ENCODE peak calls at places on chromosomes 1 and 21, in ten cellular contexts. V is CD8-positive, alpha-beta T cell; K is colonic mucosa; Y is progenitor cell of endocrine pancreas; F is thoracic aorta; O is LNCaP clone FGC; A is omental fat pad; H is breast epithelium; C is heart left ventricle; X is H9. P is an unnamed sample.

GRCh38 chr1:10856863-10857598 is 60.6 kb upstream of the CASZ1 start:
- DNase-seq in V (no peak), K (no peak), Y (no peak), F (no peak), O (no peak), A (no peak), H (no peak), C (no peak), X (no peak), P (no peak)

GRCh38 chr1:111147948-111148347 is 7.9 kb downstream of the CEPT1 start:
- DNase-seq in V (no peak), K (no peak), Y (no peak), F (no peak), O (no peak), A (no peak), H (no peak), C (no peak), X (no peak), P (no peak)

GRCh38 chr1:9291914-9292360 is 757 bp upstream of the SPSB1 start:
- DNase-seq in V (no peak), K (peak), Y (no peak), F (no peak), O (no peak), A (no peak), H (no peak), C (peak), X (no peak), P (peak)

GRCh38 chr1:158087320-158087927 is 93.3 kb upstream of the CD1D start:
- DNase-seq in V (no peak), K (peak), Y (peak), F (no peak), O (no peak), A (no peak), H (no peak), C (peak), X (peak), P (peak)

GRCh38 chr1:15598436-15598835 is 13.6 kb upstream of the AGMAT start:
- DNase-seq in V (no peak), K (no peak), Y (no peak), F (no peak), O (no peak), A (no peak), H (no peak), C (peak), X (no peak), P (no peak)

GRCh38 chr21:31733521-31734149 is 1.7 kb upstream of the SCAF4 start:
- DNase-seq in V (no peak), K (no peak), Y (no peak), F (no peak), O (no peak), A (no peak), H (no peak), C (no peak), X (no peak), P (no peak)

GRCh38 chr21:33403128-33403785 is at the start of gene IFNGR2:
- DNase-seq in V (peak), K (no peak), Y (peak), F (no peak), O (no peak), A (no peak), H (no peak), C (peak), X (no peak), P (peak)

GRCh38 chr1:169106921-169107672 is 607 bp downstream of the ATP1B1 start:
- DNase-seq in V (no peak), K (peak), Y (peak), F (no peak), O (no peak), A (no peak), H (no peak), C (no peak), X (no peak), P (peak)

GRCh38 chr1:6082430-6082971 is 36.8 kb downstream of the KCNAB2 start:
- DNase-seq in V (no peak), K (no peak), Y (no peak), F (no peak), O (no peak), A (no peak), H (no peak), C (no peak), X (no peak), P (no peak)

GRCh38 chr21:41768371-41769042 is 1.7 kb upstream of the RIPK4 start:
- DNase-seq in V (peak), K (peak), Y (no peak), F (no peak), O (no peak), A (no peak), H (no peak), C (no peak), X (peak), P (peak)

GRCh38 chr1:236565530-236565929 is 38.8 kb downstream of the HEATR1 start:
- DNase-seq in V (no peak), K (no peak), Y (no peak), F (no peak), O (no peak), A (no peak), H (no peak), C (no peak), X (no peak), P (no peak)

GRCh38 chr1:246506440-246506784 is 667 bp downstream of the SMYD3 start:
- DNase-seq in V (no peak), K (no peak), Y (no peak), F (no peak), O (no peak), A (no peak), H (no peak), C (no peak), X (no peak), P (no peak)

GRCh38 chr1:2313651-2314296 is 77.6 kb downstream of the MORN1 start:
- DNase-seq in V (no peak), K (no peak), Y (no peak), F (no peak), O (no peak), A (no peak), H (no peak), C (no peak), X (peak), P (no peak)

GRCh38 chr1:2312196-2312588 is 79.2 kb downstream of the MORN1 start:
- DNase-seq in V (no peak), K (no peak), Y (no peak), F (no peak), O (no peak), A (no peak), H (no peak), C (no peak), X (no peak), P (no peak)

GRCh38 chr1:2312589-2313301 is 78.6 kb downstream of the MORN1 start:
- DNase-seq in V (no peak), K (no peak), Y (no peak), F (no peak), O (no peak), A (no peak), H (no peak), C (no peak), X (no peak), P (no peak)

GRCh38 chr1:2310332-2311183 is 80.8 kb downstream of the MORN1 start:
- DNase-seq in V (no peak), K (no peak), Y (no peak), F (no peak), O (no peak), A (no peak), H (no peak), C (no peak), X (no peak), P (no peak)

DNA sequence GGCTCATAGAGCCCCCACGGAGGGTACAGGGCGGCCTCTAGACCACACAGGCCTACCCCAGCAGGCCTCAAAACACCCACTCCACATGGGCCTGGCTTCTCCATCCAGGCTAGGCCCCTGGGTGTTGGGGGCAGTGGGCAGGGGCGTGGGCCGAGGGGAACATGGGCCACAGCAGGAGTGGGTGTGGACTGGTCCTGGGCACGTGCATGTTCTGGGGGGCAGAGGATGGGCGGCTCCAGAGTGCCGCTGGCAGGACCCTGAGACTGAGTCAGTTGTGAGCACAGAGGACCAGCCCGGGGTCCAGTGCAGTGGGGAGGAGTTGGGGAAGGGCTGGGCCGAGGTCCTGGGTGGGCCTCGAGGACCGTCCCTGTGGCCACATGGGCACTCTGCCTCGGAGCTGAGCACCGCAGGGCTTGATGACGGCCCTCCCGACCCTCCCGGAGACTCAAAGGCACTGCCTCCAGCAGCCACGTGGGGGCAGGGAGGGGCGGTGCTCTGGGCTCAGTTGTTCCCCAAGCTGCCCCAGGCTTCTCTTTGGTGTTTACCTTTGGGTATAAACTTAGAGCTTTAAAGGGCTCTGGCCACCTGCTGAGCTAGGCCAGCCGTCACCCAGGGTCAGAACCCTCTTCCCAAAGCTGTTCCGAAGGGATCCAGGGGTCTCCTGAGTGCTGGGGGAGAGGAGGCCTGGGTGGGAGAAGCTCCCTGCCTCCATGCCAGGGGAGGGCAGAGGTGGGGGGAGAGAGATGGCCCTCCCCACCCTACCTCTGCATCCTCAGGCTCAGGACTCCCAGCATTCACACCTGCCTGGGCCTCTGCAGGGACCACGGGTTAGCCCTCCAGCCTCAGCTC is 79.9 kb downstream of the MORN1 start:
- DNase-seq in V (peak), K (peak), Y (peak), F (no peak), O (no peak), A (no peak), H (no peak), C (no peak), X (peak), P (peak)
- TF ChIP-seq CTCF in V (peak), K (peak), Y (peak), F (peak), O (no peak), A (no peak), H (peak), C (peak), X (peak), P (peak)

DNA sequence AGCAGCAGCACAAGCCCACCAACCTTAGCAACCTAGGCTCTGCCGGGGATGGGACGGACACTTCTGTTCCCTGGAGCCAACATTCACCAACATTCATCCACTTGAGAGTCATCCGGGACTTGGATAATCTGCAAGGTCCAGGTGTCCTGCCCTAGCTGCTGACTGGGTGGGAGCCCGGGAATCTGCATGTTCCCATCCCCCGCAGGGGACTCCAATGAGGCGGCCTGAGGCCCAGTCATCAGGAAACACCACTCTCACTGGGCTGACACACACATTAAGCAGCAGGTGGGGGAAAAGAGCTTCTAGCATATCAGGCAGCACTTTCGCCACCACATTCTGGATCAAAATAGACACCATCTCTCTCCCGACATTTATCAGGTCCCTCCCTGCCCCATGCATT is 38.4 kb upstream of the CCSAP start:
- DNase-seq in V (no peak), K (no peak), Y (no peak), F (no peak), O (no peak), A (no peak), H (no peak), C (no peak), X (peak), P (no peak)
- TF ChIP-seq CTCF in V (no peak), K (no peak), Y (no peak), F (no peak), O (no peak), A (no peak), H (no peak), C (no peak), X (no peak), P (no peak)

GRCh38 chr1:34642679-34643078 is 112.2 kb upstream of the GJB5 start:
- DNase-seq in V (no peak), K (no peak), Y (no peak), F (no peak), O (no peak), A (no peak), H (no peak), C (no peak), X (peak), P (peak)
- TF ChIP-seq CTCF in V (no peak), K (no peak), Y (peak), F (no peak), O (no peak), A (no peak), H (no peak), C (no peak), X (peak), P (no peak)

DNA sequence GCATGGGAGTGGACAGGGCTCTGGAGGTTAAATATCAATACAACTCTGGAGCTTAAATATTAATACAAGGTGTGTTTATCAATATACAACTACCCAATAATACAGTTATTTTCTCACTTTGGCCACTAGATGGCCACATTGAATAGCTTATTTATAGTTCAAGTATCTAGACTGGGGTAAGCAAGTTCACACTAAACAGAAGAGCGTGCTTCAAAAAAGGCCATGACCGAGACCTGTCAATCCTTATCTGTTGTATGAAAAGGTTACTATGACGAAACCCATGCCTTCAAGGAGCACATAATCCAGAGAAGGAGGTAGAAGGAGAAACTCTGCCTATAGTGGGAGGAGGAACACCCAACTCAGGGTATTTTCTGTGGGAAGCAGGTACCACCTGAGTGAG is 29.1 kb downstream of the CHML start:
- DNase-seq in V (peak), K (no peak), Y (no peak), F (no peak), O (peak), A (no peak), H (no peak), C (no peak), X (no peak), P (peak)
- TF ChIP-seq CTCF in V (peak), K (peak), Y (peak), F (peak), O (peak), A (peak), H (peak), C (peak), X (peak), P (peak)

GRCh38 chr1:180502361-180503273 is at the start of gene ACBD6:
- DNase-seq in V (peak), K (peak), Y (peak), F (peak), O (peak), A (peak), H (peak), C (peak), X (peak), P (peak)
- TF ChIP-seq CTCF in V (no peak), K (no peak), Y (peak), F (peak), O (peak), A (no peak), H (no peak), C (no peak), X (peak), P (no peak)

DNA sequence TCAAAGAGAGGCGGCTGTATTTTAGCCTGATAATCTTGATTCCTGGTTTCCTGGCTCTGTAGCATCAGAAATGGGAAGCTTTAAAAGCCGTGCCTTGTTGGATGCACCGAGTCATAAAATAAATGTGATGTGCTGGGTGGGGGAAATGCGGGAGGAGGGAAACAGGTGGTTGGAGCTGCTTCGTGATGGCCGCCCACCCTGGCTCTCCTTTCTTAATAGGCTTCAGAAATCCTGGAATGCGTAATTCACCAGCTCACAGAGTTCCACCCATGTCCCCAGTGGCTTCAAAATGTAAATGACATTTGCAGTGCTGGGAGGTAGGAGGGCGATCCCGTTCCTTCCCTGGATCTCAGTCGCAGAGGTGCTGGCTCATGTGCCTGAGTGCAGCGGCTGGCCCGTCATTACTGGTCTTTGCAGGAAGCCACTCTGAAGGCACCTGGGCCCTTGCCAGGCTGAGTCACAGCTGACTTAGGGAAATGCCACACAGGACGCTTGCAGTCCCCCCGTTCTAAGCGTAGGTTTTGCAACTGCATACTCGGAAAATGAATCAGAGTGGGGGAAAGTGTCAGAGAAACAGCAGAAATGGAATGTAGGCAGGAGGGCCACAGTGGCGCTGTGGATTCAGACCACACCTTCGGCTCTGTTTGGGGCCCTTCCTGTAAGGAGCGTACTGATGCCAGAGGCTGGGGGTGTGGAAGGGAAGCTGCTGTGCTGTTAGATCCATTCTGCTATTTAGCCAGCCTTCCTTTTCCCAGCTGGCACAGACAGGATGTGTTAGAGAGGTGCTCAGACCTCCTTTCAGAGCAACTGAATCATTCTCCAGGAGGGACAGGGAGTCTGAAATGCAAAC is 37.6 kb downstream of the GALNT2 start:
- DNase-seq in V (peak), K (peak), Y (no peak), F (peak), O (peak), A (peak), H (peak), C (peak), X (peak), P (peak)
- TF ChIP-seq CTCF in V (no peak), K (no peak), Y (no peak), F (peak), O (no peak), A (no peak), H (no peak), C (no peak), X (no peak), P (peak)